ENCODE peak calls at places on chromosome 22, in six cellular contexts. N is AG08395; G is stimulated activated CD4-positive, alpha-beta T cell treated with anti-CD3 and anti-CD28 coated beads, Interleukin-2, amount 100 ng/mL, for 48 hours; M is GM13976; Z is activated CD4-positive, alpha-beta T cell treated with anti-CD3 and anti-CD28 coated beads, Interleukin-2, amount 10 ng/mL, durations not matched to agents 7 days and 5 days; C is activated naive CD8-positive, alpha-beta T cell treated with anti-CD3 and anti-CD28 coated beads, Interleukin-2, amount 50 U/mL, for 24 hours. J is an unnamed sample.

GRCh38 chr22:23219787-23220484 is 39.6 kb downstream of the BCR start:
- DNase-seq in N (peak), G (peak), M (peak), Z (peak), C (peak), J (no peak)

GRCh38 chr22:29691636-29692326 is 28.0 kb upstream of the CABP7 start:
- DNase-seq in N (no peak), G (no peak), M (no peak), Z (no peak), C (no peak), J (no peak)

GRCh38 chr22:45731041-45731797 is 59.6 kb downstream of the ATXN10 start:
- DNase-seq in N (peak), G (no peak), M (no peak), Z (no peak), C (no peak), J (no peak)

GRCh38 chr22:18998998-18999397 is 62.9 kb upstream of the PRODH start:
- DNase-seq in N (no peak), G (peak), M (no peak), Z (no peak), C (peak), J (peak)

GRCh38 chr22:21970037-21970799 is 12.4 kb downstream of the TOP3B start:
- DNase-seq in N (no peak), G (no peak), M (no peak), Z (no peak), C (no peak), J (no peak)

GRCh38 chr22:20113551-20114310 is 2.2 kb upstream of the RANBP1 start:
- DNase-seq in N (no peak), G (no peak), M (no peak), Z (no peak), C (no peak), J (no peak)

GRCh38 chr22:38203090-38203810 is 1.5 kb downstream of the MAFF start:
- DNase-seq in N (no peak), G (no peak), M (peak), Z (peak), C (peak), J (peak)

GRCh38 chr22:43479962-43480361 is 68.1 kb downstream of the MPPED1 start:
- DNase-seq in N (no peak), G (no peak), M (no peak), Z (no peak), C (no peak), J (no peak)

GRCh38 chr22:45302047-45302446 is 7.7 kb upstream of the FAM118A start:
- DNase-seq in N (peak), G (no peak), M (no peak), Z (no peak), C (no peak), J (no peak)

GRCh38 chr22:39242809-39243442 is 1.9 kb downstream of the PDGFB start:
- DNase-seq in N (no peak), G (no peak), M (no peak), Z (no peak), C (no peak), J (no peak)

GRCh38 chr22:46896166-46896565 is 133.7 kb downstream of the TBC1D22A start:
- DNase-seq in N (no peak), G (no peak), M (no peak), Z (no peak), C (no peak), J (no peak)

GRCh38 chr22:23237201-23237798 is 57.0 kb downstream of the BCR start:
- DNase-seq in N (no peak), G (no peak), M (no peak), Z (no peak), C (no peak), J (no peak)

GRCh38 chr22:31177420-31178162 is 17.6 kb downstream of the RNF185 start:
- DNase-seq in N (peak), G (no peak), M (no peak), Z (no peak), C (no peak), J (no peak)

GRCh38 chr22:21837184-21837979 is 30.1 kb downstream of the MAPK1 start:
- DNase-seq in N (peak), G (no peak), M (no peak), Z (no peak), C (no peak), J (no peak)

GRCh38 chr22:42811510-42811909 is 45.6 kb downstream of the ARFGAP3 start:
- DNase-seq in N (no peak), G (no peak), M (no peak), Z (no peak), C (no peak), J (no peak)

GRCh38 chr22:20027966-20028854 is 7.3 kb downstream of the TANGO2 start:
- DNase-seq in N (no peak), G (no peak), M (no peak), Z (no peak), C (no peak), J (peak)

GRCh38 chr22:48236261-48236660 is 1473.8 kb downstream of the TBC1D22A start:
- DNase-seq in N (no peak), G (no peak), M (no peak), Z (no peak), C (no peak), J (no peak)

GRCh38 chr22:36644333-36644757 is 59.2 kb downstream of the CACNG2 start:
- DNase-seq in N (peak), G (peak), M (peak), Z (peak), C (peak), J (peak)

GRCh38 chr22:23144926-23145906 is at the start of gene RAB36:
- DNase-seq in N (peak), G (peak), M (peak), Z (peak), C (peak), J (peak)

GRCh38 chr22:20013382-20013871 is 3.2 kb downstream of the ARVCF start:
- DNase-seq in N (peak), G (peak), M (peak), Z (no peak), C (peak), J (peak)

GRCh38 chr22:26542831-26543230 is 30.6 kb upstream of the TFIP11 start:
- DNase-seq in N (no peak), G (no peak), M (no peak), Z (peak), C (no peak), J (no peak)

GRCh38 chr22:22941831-22942510 is 54.4 kb downstream of the IGLL5 start:
- DNase-seq in N (no peak), G (no peak), M (peak), Z (no peak), C (no peak), J (no peak)

GRCh38 chr22:41772198-41772597 is 28.3 kb upstream of the CCDC134 start:
- DNase-seq in N (no peak), G (no peak), M (no peak), Z (no peak), C (no peak), J (no peak)

GRCh38 chr22:40258463-40259046 is 80.8 kb downstream of the TNRC6B start:
- DNase-seq in N (no peak), G (no peak), M (no peak), Z (no peak), C (no peak), J (no peak)

GRCh38 chr22:19868333-19868732 is 13.7 kb upstream of the GNB1L start:
- DNase-seq in N (no peak), G (no peak), M (no peak), Z (no peak), C (no peak), J (no peak)

GRCh38 chr22:30262917-30263741 is 3.5 kb downstream of the OSM start:
- DNase-seq in N (peak), G (peak), M (peak), Z (peak), C (peak), J (peak)

GRCh38 chr22:44372611-44373010 is 59.9 kb upstream of the SHISAL1 start:
- DNase-seq in N (no peak), G (no peak), M (no peak), Z (no peak), C (no peak), J (no peak)

GRCh38 chr22:26470807-26471206 is 12.8 kb downstream of the HPS4 start:
- DNase-seq in N (no peak), G (no peak), M (no peak), Z (no peak), C (no peak), J (no peak)

GRCh38 chr22:27108425-27109114 is 451.2 kb downstream of the MIAT start:
- DNase-seq in N (no peak), G (no peak), M (no peak), Z (no peak), C (no peak), J (no peak)

GRCh38 chr22:19242699-19243098 is 48.8 kb downstream of the CLTCL1 start:
- DNase-seq in N (no peak), G (no peak), M (no peak), Z (no peak), C (no peak), J (no peak)

GRCh38 chr22:22048318-22048942 is 65.8 kb upstream of the TOP3B start:
- DNase-seq in N (no peak), G (no peak), M (no peak), Z (no peak), C (no peak), J (no peak)

GRCh38 chr22:47059076-47059475 is 296.6 kb downstream of the TBC1D22A start:
- DNase-seq in N (no peak), G (no peak), M (no peak), Z (no peak), C (no peak), J (no peak)

GRCh38 chr22:41966607-41967240 is 2.5 kb upstream of the SEPTIN3 start:
- DNase-seq in N (peak), G (no peak), M (peak), Z (peak), C (peak), J (peak)

GRCh38 chr22:26660961-26661578 is 3.7 kb downstream of the MIAT start:
- DNase-seq in N (no peak), G (no peak), M (no peak), Z (no peak), C (no peak), J (no peak)

GRCh38 chr22:30617819-30618218 is 10.8 kb downstream of the TCN2 start:
- DNase-seq in N (no peak), G (no peak), M (no peak), Z (no peak), C (no peak), J (no peak)

GRCh38 chr22:20664594-20664959 is 109.3 kb upstream of the SERPIND1 start:
- DNase-seq in N (no peak), G (no peak), M (no peak), Z (no peak), C (no peak), J (no peak)

GRCh38 chr22:46237453-46238158 is 12.5 kb downstream of the CDPF1 start:
- DNase-seq in N (no peak), G (no peak), M (no peak), Z (no peak), C (no peak), J (peak)